ENCODE peak calls at places on chromosome X, in nine cellular contexts. One of them, this sample, is unnamed.

GRCh38 chrX:110171442-110171841 is 146.4 kb downstream of the AMMECR1 start:
- DNase-seq in cardiac muscle cell: no peak
- DNase-seq in SK-N-SH: no peak
- DNase-seq in upper lobe of right lung: no peak
- DNase-seq in lower lobe of right lung: no peak
- DNase-seq in IMR-90: peak; percentile 19
- DNase-seq in breast epithelium: no peak
- DNase-seq in CD8-positive, alpha-beta memory T cell: no peak
- DNase-seq in tibial artery: no peak
- DNase-seq in this sample: no peak

GRCh38 chrX:17414839-17415238 is 39.8 kb downstream of the NHS start:
- DNase-seq in cardiac muscle cell: peak; percentile 43
- DNase-seq in lower lobe of right lung: no peak
- DNase-seq in breast epithelium: no peak
- DNase-seq in CD8-positive, alpha-beta memory T cell: no peak
- DNase-seq in tibial artery: peak; percentile 60
- DNase-seq in upper lobe of right lung: no peak
- DNase-seq in SK-N-SH: no peak
- DNase-seq in IMR-90: no peak
- DNase-seq in this sample: no peak

GRCh38 chrX:65451663-65452062 is 82.9 kb downstream of the LAS1L start:
- DNase-seq in CD8-positive, alpha-beta memory T cell: no peak
- DNase-seq in tibial artery: no peak
- DNase-seq in lower lobe of right lung: no peak
- DNase-seq in breast epithelium: no peak
- DNase-seq in IMR-90: peak; percentile 33
- DNase-seq in cardiac muscle cell: peak; percentile 26
- DNase-seq in upper lobe of right lung: no peak
- DNase-seq in SK-N-SH: peak; percentile 9
- DNase-seq in this sample: no peak

GRCh38 chrX:40448793-40449192 is 132.0 kb upstream of the ATP6AP2 start:
- DNase-seq in SK-N-SH: no peak
- DNase-seq in tibial artery: no peak
- DNase-seq in cardiac muscle cell: no peak
- DNase-seq in upper lobe of right lung: no peak
- DNase-seq in breast epithelium: no peak
- DNase-seq in CD8-positive, alpha-beta memory T cell: no peak
- DNase-seq in lower lobe of right lung: no peak
- DNase-seq in IMR-90: no peak
- DNase-seq in this sample: no peak

GRCh38 chrX:47573334-47574095 is 8.7 kb upstream of the TIMP1 start:
- DNase-seq in lower lobe of right lung: no peak
- DNase-seq in cardiac muscle cell: peak; percentile 75
- DNase-seq in SK-N-SH: no peak
- DNase-seq in upper lobe of right lung: no peak
- DNase-seq in breast epithelium: no peak
- DNase-seq in IMR-90: peak; percentile 73
- DNase-seq in CD8-positive, alpha-beta memory T cell: no peak
- DNase-seq in tibial artery: no peak
- DNase-seq in this sample: no peak

GRCh38 chrX:16661495-16661894 is 11.5 kb downstream of the S100G start:
- DNase-seq in lower lobe of right lung: no peak
- DNase-seq in upper lobe of right lung: no peak
- DNase-seq in cardiac muscle cell: no peak
- DNase-seq in IMR-90: no peak
- DNase-seq in breast epithelium: no peak
- DNase-seq in tibial artery: no peak
- DNase-seq in CD8-positive, alpha-beta memory T cell: no peak
- DNase-seq in SK-N-SH: no peak
- DNase-seq in this sample: no peak

GRCh38 chrX:126785539-126785938 is 34.0 kb upstream of the PRR32 start:
- DNase-seq in CD8-positive, alpha-beta memory T cell: no peak
- DNase-seq in upper lobe of right lung: no peak
- DNase-seq in cardiac muscle cell: no peak
- DNase-seq in breast epithelium: no peak
- DNase-seq in SK-N-SH: no peak
- DNase-seq in lower lobe of right lung: no peak
- DNase-seq in tibial artery: no peak
- DNase-seq in IMR-90: no peak
- DNase-seq in this sample: no peak

GRCh38 chrX:109312757-109313156 is 169.1 kb downstream of the GUCY2F start:
- DNase-seq in upper lobe of right lung: no peak
- DNase-seq in tibial artery: no peak
- DNase-seq in lower lobe of right lung: no peak
- DNase-seq in cardiac muscle cell: no peak
- DNase-seq in SK-N-SH: no peak
- DNase-seq in breast epithelium: no peak
- DNase-seq in CD8-positive, alpha-beta memory T cell: no peak
- DNase-seq in IMR-90: no peak
- DNase-seq in this sample: no peak

GRCh38 chrX:17412692-17413091 is 37.7 kb downstream of the NHS start:
- DNase-seq in IMR-90: peak; percentile 87
- DNase-seq in tibial artery: no peak
- DNase-seq in SK-N-SH: peak; percentile 14
- DNase-seq in upper lobe of right lung: no peak
- DNase-seq in breast epithelium: no peak
- DNase-seq in CD8-positive, alpha-beta memory T cell: no peak
- DNase-seq in lower lobe of right lung: no peak
- DNase-seq in cardiac muscle cell: no peak
- DNase-seq in this sample: peak; percentile 27

GRCh38 chrX:41377624-41378023 is 43.7 kb downstream of the DDX3X start:
- DNase-seq in upper lobe of right lung: no peak
- DNase-seq in CD8-positive, alpha-beta memory T cell: no peak
- DNase-seq in SK-N-SH: no peak
- DNase-seq in lower lobe of right lung: no peak
- DNase-seq in tibial artery: no peak
- DNase-seq in breast epithelium: no peak
- DNase-seq in cardiac muscle cell: no peak
- DNase-seq in IMR-90: no peak
- DNase-seq in this sample: no peak

GRCh38 chrX:629230-630006 is 1.2 kb upstream of the SHOX start:
- DNase-seq in lower lobe of right lung: no peak
- DNase-seq in upper lobe of right lung: no peak
- DNase-seq in IMR-90: no peak
- DNase-seq in CD8-positive, alpha-beta memory T cell: no peak
- DNase-seq in cardiac muscle cell: no peak
- DNase-seq in tibial artery: no peak
- DNase-seq in SK-N-SH: no peak
- DNase-seq in breast epithelium: no peak
- DNase-seq in this sample: no peak
- H3K27me3 ChIP-seq in lower lobe of right lung: peaks cover 67% of the 10 kb centered on the region
- H3K27me3 ChIP-seq in upper lobe of right lung: peaks cover 65% of the 10 kb centered on the region
- H3K27me3 ChIP-seq in IMR-90: peaks cover 15% of the 10 kb centered on the region
- H3K27me3 ChIP-seq in CD8-positive, alpha-beta memory T cell: peaks cover 3% of the 10 kb centered on the region
- H3K27me3 ChIP-seq in cardiac muscle cell: peaks cover 90% of the 10 kb centered on the region
- H3K27me3 ChIP-seq in tibial artery: peaks cover 63% of the 10 kb centered on the region
- H3K27me3 ChIP-seq in SK-N-SH: peaks cover 38% of the 10 kb centered on the region
- H3K27me3 ChIP-seq in breast epithelium: no peaks in the 10 kb centered on the region
- H3K27me3 ChIP-seq in this sample: peaks cover 3% of the 10 kb centered on the region

GRCh38 chrX:71581210-71581609 is 3.0 kb downstream of the GCNA start:
- DNase-seq in lower lobe of right lung: no peak
- DNase-seq in cardiac muscle cell: peak; percentile 16
- DNase-seq in breast epithelium: no peak
- DNase-seq in CD8-positive, alpha-beta memory T cell: no peak
- DNase-seq in upper lobe of right lung: no peak
- DNase-seq in SK-N-SH: no peak
- DNase-seq in tibial artery: no peak
- DNase-seq in IMR-90: no peak
- DNase-seq in this sample: no peak
- H3K27ac ChIP-seq in lower lobe of right lung: no peak overlapping the region
- H3K27ac ChIP-seq in cardiac muscle cell: peak overlapping the region; percentile 78
- H3K27ac ChIP-seq in breast epithelium: no peak overlapping the region
- H3K27ac ChIP-seq in CD8-positive, alpha-beta memory T cell: no peak overlapping the region
- H3K27ac ChIP-seq in upper lobe of right lung: no peak overlapping the region
- H3K27ac ChIP-seq in SK-N-SH: no peak overlapping the region
- H3K27ac ChIP-seq in tibial artery: no peak overlapping the region
- H3K27ac ChIP-seq in IMR-90: no peak overlapping the region
- H3K27ac ChIP-seq in this sample: no peak overlapping the region

DNA sequence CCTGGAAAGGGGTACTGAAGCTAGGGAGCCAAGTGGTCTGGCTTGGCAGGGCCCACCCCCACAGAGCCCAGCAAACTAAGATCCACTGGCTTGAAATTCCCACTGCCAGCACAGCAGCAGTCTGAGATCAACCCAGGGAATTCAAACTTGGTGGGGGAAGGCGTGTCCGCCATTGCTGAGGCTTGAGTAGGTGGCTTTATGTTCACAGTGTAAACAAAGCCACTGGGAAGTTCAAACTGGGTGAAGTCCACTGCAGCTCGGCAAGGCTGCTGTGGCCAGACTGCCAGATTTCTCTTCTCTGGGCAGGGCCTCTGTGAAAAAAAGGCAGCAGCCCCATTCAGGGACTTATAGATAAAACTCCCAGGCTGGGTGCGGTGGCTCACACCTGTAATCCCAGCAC is 58.9 kb downstream of the TFDP3 start:
- DNase-seq in SK-N-SH: no peak
- DNase-seq in tibial artery: no peak
- DNase-seq in cardiac muscle cell: no peak
- DNase-seq in IMR-90: no peak
- DNase-seq in breast epithelium: no peak
- DNase-seq in lower lobe of right lung: no peak
- DNase-seq in CD8-positive, alpha-beta memory T cell: no peak
- DNase-seq in upper lobe of right lung: no peak
- DNase-seq in this sample: no peak
- H3K27me3 ChIP-seq in SK-N-SH: no peaks in the 10 kb centered on the region
- H3K27me3 ChIP-seq in tibial artery: no peaks in the 10 kb centered on the region
- H3K27me3 ChIP-seq in cardiac muscle cell: no peaks in the 10 kb centered on the region
- H3K27me3 ChIP-seq in IMR-90: no peaks in the 10 kb centered on the region
- H3K27me3 ChIP-seq in breast epithelium: no peaks in the 10 kb centered on the region
- H3K27me3 ChIP-seq in lower lobe of right lung: no peaks in the 10 kb centered on the region
- H3K27me3 ChIP-seq in CD8-positive, alpha-beta memory T cell: no peaks in the 10 kb centered on the region
- H3K27me3 ChIP-seq in upper lobe of right lung: no peaks in the 10 kb centered on the region
- H3K27me3 ChIP-seq in this sample: no peaks in the 10 kb centered on the region

GRCh38 chrX:96424007-96424406 is 260.6 kb upstream of the DIAPH2 start:
- DNase-seq in tibial artery: no peak
- DNase-seq in IMR-90: no peak
- DNase-seq in cardiac muscle cell: no peak
- DNase-seq in lower lobe of right lung: no peak
- DNase-seq in SK-N-SH: no peak
- DNase-seq in breast epithelium: no peak
- DNase-seq in CD8-positive, alpha-beta memory T cell: no peak
- DNase-seq in upper lobe of right lung: no peak
- DNase-seq in this sample: no peak

GRCh38 chrX:96430756-96431455 is 253.7 kb upstream of the DIAPH2 start:
- DNase-seq in CD8-positive, alpha-beta memory T cell: no peak
- DNase-seq in upper lobe of right lung: no peak
- DNase-seq in breast epithelium: no peak
- DNase-seq in SK-N-SH: no peak
- DNase-seq in tibial artery: no peak
- DNase-seq in IMR-90: no peak
- DNase-seq in cardiac muscle cell: no peak
- DNase-seq in lower lobe of right lung: no peak
- DNase-seq in this sample: no peak

DNA sequence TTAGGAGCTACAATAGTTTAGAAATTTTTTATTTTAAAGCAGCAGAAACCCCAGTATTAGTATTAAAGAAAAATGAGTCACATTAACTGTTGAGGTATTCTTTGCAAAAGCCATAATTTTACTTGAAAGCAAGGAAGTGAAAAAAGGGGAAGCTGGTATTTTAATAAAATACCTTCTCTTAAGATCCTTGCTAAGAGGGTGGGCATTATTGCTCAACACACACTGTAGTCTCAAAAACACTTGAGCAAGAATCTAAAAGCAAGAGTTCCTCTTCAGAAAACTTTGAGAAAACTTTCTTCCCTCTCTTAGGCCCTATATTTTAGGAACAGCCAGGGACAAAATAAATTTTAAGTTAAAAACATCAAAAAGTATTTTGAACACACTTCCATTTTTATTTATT is 259.4 kb upstream of the DIAPH2 start:
- DNase-seq in breast epithelium: no peak
- DNase-seq in CD8-positive, alpha-beta memory T cell: no peak
- DNase-seq in cardiac muscle cell: no peak
- DNase-seq in lower lobe of right lung: no peak
- DNase-seq in upper lobe of right lung: no peak
- DNase-seq in tibial artery: no peak
- DNase-seq in SK-N-SH: no peak
- DNase-seq in IMR-90: no peak
- DNase-seq in this sample: no peak
- H3K27ac ChIP-seq in breast epithelium: no peak overlapping the region
- H3K27ac ChIP-seq in CD8-positive, alpha-beta memory T cell: no peak overlapping the region
- H3K27ac ChIP-seq in cardiac muscle cell: no peak overlapping the region
- H3K27ac ChIP-seq in lower lobe of right lung: no peak overlapping the region
- H3K27ac ChIP-seq in upper lobe of right lung: no peak overlapping the region
- H3K27ac ChIP-seq in tibial artery: peak overlapping the region; percentile 57
- H3K27ac ChIP-seq in SK-N-SH: no peak overlapping the region
- H3K27ac ChIP-seq in IMR-90: no peak overlapping the region
- H3K27ac ChIP-seq in this sample: no peak overlapping the region

DNA sequence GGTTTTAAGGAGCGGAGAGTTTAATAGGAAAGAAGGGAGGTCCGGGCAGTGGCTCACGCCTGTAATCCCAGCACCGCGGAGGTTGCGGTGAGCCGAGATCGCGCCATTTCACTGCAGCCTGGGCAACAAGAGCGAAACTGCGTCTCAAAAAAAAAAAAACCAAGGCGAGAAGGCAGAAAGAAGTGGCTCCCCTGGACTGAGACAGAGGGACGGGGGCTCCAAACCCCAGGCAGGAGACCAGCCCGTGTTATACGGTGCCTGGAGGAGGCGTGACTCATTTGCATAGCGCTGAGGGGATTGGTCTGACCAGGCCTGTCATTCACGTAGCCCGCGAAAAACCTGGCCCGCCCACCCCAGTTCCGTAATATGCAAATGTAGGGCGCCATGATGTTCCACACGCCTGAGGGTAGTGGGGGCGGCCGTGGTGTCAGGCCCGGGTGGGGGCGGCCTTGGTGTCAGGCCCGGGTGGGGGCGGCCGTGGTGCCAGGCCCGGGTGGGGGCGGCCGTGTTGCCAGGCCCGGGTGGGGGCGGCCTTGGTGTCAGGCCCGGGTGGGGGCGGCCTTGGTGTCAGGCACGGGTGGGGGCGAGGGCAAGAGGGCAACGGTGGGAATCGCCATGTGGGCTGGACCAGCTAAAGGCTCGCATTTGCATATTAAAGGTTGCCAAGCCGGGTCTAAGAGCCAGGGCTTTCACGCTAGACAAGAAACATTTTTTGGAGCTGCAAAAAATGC is 2.1 kb downstream of the PLCXD1 start:
- DNase-seq in upper lobe of right lung: peak; percentile 91
- DNase-seq in SK-N-SH: peak; percentile 95
- DNase-seq in CD8-positive, alpha-beta memory T cell: peak; percentile 83
- DNase-seq in cardiac muscle cell: peak; percentile 93
- DNase-seq in tibial artery: peak; percentile 92
- DNase-seq in IMR-90: peak; percentile 83
- DNase-seq in lower lobe of right lung: peak; percentile 93
- DNase-seq in breast epithelium: peak; percentile 89
- DNase-seq in this sample: peak; percentile 49
- H3K27me3 ChIP-seq in upper lobe of right lung: no peaks in the 10 kb centered on the region
- H3K27me3 ChIP-seq in SK-N-SH: no peaks in the 10 kb centered on the region
- H3K27me3 ChIP-seq in CD8-positive, alpha-beta memory T cell: no peaks in the 10 kb centered on the region
- H3K27me3 ChIP-seq in cardiac muscle cell: no peaks in the 10 kb centered on the region
- H3K27me3 ChIP-seq in tibial artery: peaks cover 2% of the 10 kb centered on the region
- H3K27me3 ChIP-seq in IMR-90: no peaks in the 10 kb centered on the region
- H3K27me3 ChIP-seq in lower lobe of right lung: no peaks in the 10 kb centered on the region
- H3K27me3 ChIP-seq in breast epithelium: no peaks in the 10 kb centered on the region
- H3K27me3 ChIP-seq in this sample: no peaks in the 10 kb centered on the region